ENCODE peak calls at places on chromosomes 4 and X, in five cellular contexts. One of them, this sample, is unnamed.

GRCh38 chrX:148649145-148649645 is 148.8 kb downstream of the AFF2 start:
- DNase-seq in colonic mucosa: no peak
- DNase-seq in WERI-Rb-1: no peak
- DNase-seq in prostate gland: no peak
- DNase-seq in endothelial cell of umbilical vein: no peak
- DNase-seq in this sample: no peak

GRCh38 chrX:18883234-18883960 is 100.5 kb downstream of the PHKA2 start:
- DNase-seq in endothelial cell of umbilical vein: no peak
- DNase-seq in WERI-Rb-1: no peak
- DNase-seq in prostate gland: no peak
- DNase-seq in colonic mucosa: no peak
- DNase-seq in this sample: no peak

GRCh38 chr4:188008377-188008776 is 12.8 kb downstream of the ZFP42 start:
- DNase-seq in WERI-Rb-1: no peak
- DNase-seq in colonic mucosa: no peak
- DNase-seq in endothelial cell of umbilical vein: no peak
- DNase-seq in prostate gland: no peak
- DNase-seq in this sample: no peak

GRCh38 chr4:153401501-153401900 is 57.0 kb downstream of the MND1 start:
- DNase-seq in colonic mucosa: no peak
- DNase-seq in prostate gland: no peak
- DNase-seq in WERI-Rb-1: no peak
- DNase-seq in endothelial cell of umbilical vein: no peak
- DNase-seq in this sample: no peak

GRCh38 chr4:76206222-76206942 is 7.2 kb downstream of the SCARB2 start:
- DNase-seq in prostate gland: no peak
- DNase-seq in WERI-Rb-1: peak; percentile 66
- DNase-seq in endothelial cell of umbilical vein: no peak
- DNase-seq in colonic mucosa: peak; percentile 16
- DNase-seq in this sample: peak; percentile 58

GRCh38 chr4:7976025-7976424 is 36.4 kb upstream of the AFAP1 start:
- DNase-seq in WERI-Rb-1: no peak
- DNase-seq in endothelial cell of umbilical vein: no peak
- DNase-seq in prostate gland: no peak
- DNase-seq in colonic mucosa: no peak
- DNase-seq in this sample: no peak

GRCh38 chr4:112130903-112131302 is 14.4 kb upstream of the FAM241A start:
- DNase-seq in endothelial cell of umbilical vein: peak; percentile 39
- DNase-seq in WERI-Rb-1: no peak
- DNase-seq in colonic mucosa: no peak
- DNase-seq in prostate gland: no peak
- DNase-seq in this sample: no peak

GRCh38 chrX:1106478-1107210 is 105.8 kb downstream of the CRLF2 start:
- DNase-seq in prostate gland: no peak
- DNase-seq in WERI-Rb-1: no peak
- DNase-seq in colonic mucosa: no peak
- DNase-seq in endothelial cell of umbilical vein: no peak
- DNase-seq in this sample: no peak

GRCh38 chr4:77202491-77202890 is 45.5 kb downstream of the CCNG2 start:
- DNase-seq in prostate gland: no peak
- DNase-seq in colonic mucosa: peak; percentile 26
- DNase-seq in endothelial cell of umbilical vein: no peak
- DNase-seq in WERI-Rb-1: no peak
- DNase-seq in this sample: no peak

GRCh38 chr4:53019485-53020382 is 157.6 kb downstream of the RASL11B start:
- DNase-seq in prostate gland: no peak
- DNase-seq in endothelial cell of umbilical vein: peak; percentile 45
- DNase-seq in WERI-Rb-1: no peak
- DNase-seq in colonic mucosa: no peak
- DNase-seq in this sample: no peak

GRCh38 chrX:16869393-16870094 is 618 bp downstream of the RBBP7 start:
- DNase-seq in endothelial cell of umbilical vein: peak; percentile 13
- DNase-seq in prostate gland: peak; percentile 4
- DNase-seq in WERI-Rb-1: peak; percentile 55
- DNase-seq in colonic mucosa: peak; percentile 23
- DNase-seq in this sample: peak; percentile 54

GRCh38 chrX:56797966-56798711 is 69.1 kb downstream of the NBDY start:
- DNase-seq in colonic mucosa: peak; percentile 8
- DNase-seq in prostate gland: no peak
- DNase-seq in WERI-Rb-1: peak; percentile 30
- DNase-seq in endothelial cell of umbilical vein: no peak
- DNase-seq in this sample: peak; percentile 16

GRCh38 chr4:99947608-99948007 is 1.2 kb upstream of the DNAJB14 start:
- DNase-seq in WERI-Rb-1: no peak
- DNase-seq in prostate gland: no peak
- DNase-seq in endothelial cell of umbilical vein: no peak
- DNase-seq in colonic mucosa: no peak
- DNase-seq in this sample: no peak

GRCh38 chrX:67288958-67289641 is 254.7 kb upstream of the AR start:
- DNase-seq in prostate gland: no peak
- DNase-seq in colonic mucosa: no peak
- DNase-seq in endothelial cell of umbilical vein: no peak
- DNase-seq in WERI-Rb-1: no peak
- DNase-seq in this sample: no peak

GRCh38 chrX:17022205-17022604 is 75.7 kb downstream of the REPS2 start:
- DNase-seq in colonic mucosa: no peak
- DNase-seq in WERI-Rb-1: no peak
- DNase-seq in endothelial cell of umbilical vein: no peak
- DNase-seq in prostate gland: no peak
- DNase-seq in this sample: no peak

GRCh38 chr4:158176776-158177175 is 4.0 kb upstream of the GASK1B start:
- DNase-seq in WERI-Rb-1: no peak
- DNase-seq in prostate gland: no peak
- DNase-seq in endothelial cell of umbilical vein: no peak
- DNase-seq in colonic mucosa: no peak
- DNase-seq in this sample: no peak

GRCh38 chrX:17769701-17770269 is 32.5 kb downstream of the SCML1 start:
- DNase-seq in endothelial cell of umbilical vein: no peak
- DNase-seq in colonic mucosa: no peak
- DNase-seq in WERI-Rb-1: no peak
- DNase-seq in prostate gland: no peak
- DNase-seq in this sample: no peak

GRCh38 chrX:2262679-2263055 is 238.1 kb downstream of the DHRSX start:
- DNase-seq in endothelial cell of umbilical vein: no peak
- DNase-seq in colonic mucosa: no peak
- DNase-seq in WERI-Rb-1: no peak
- DNase-seq in prostate gland: no peak
- DNase-seq in this sample: no peak

GRCh38 chr4:6019316-6020263 is 1.4 kb upstream of the C4orf50 start:
- DNase-seq in endothelial cell of umbilical vein: peak; percentile 40
- DNase-seq in colonic mucosa: peak; percentile 42
- DNase-seq in prostate gland: peak; percentile 23
- DNase-seq in WERI-Rb-1: peak; percentile 71
- DNase-seq in this sample: peak; percentile 55

GRCh38 chrX:1502241-1502640 is 34.7 kb downstream of the P2RY8 start:
- DNase-seq in WERI-Rb-1: no peak
- DNase-seq in colonic mucosa: no peak
- DNase-seq in endothelial cell of umbilical vein: no peak
- DNase-seq in prostate gland: no peak
- DNase-seq in this sample: no peak

GRCh38 chr4:110808371-110808878 is 185.5 kb upstream of the PITX2 start:
- DNase-seq in prostate gland: no peak
- DNase-seq in endothelial cell of umbilical vein: no peak
- DNase-seq in colonic mucosa: no peak
- DNase-seq in WERI-Rb-1: no peak
- DNase-seq in this sample: no peak

GRCh38 chrX:151753313-151754041 is 18.9 kb downstream of the CNGA2 start:
- DNase-seq in prostate gland: peak; percentile 40
- DNase-seq in WERI-Rb-1: peak; percentile 74
- DNase-seq in colonic mucosa: peak; percentile 34
- DNase-seq in endothelial cell of umbilical vein: peak; percentile 49
- DNase-seq in this sample: peak; percentile 25

GRCh38 chr4:109816082-109816442 is 500 bp downstream of the GAR1 start:
- DNase-seq in prostate gland: no peak
- DNase-seq in colonic mucosa: peak; percentile 29
- DNase-seq in WERI-Rb-1: peak; percentile 25
- DNase-seq in endothelial cell of umbilical vein: no peak
- DNase-seq in this sample: no peak

GRCh38 chr4:3212391-3213100 is 36.4 kb upstream of the MSANTD1 start:
- DNase-seq in WERI-Rb-1: no peak
- DNase-seq in endothelial cell of umbilical vein: no peak
- DNase-seq in prostate gland: no peak
- DNase-seq in colonic mucosa: no peak
- DNase-seq in this sample: no peak

GRCh38 chr4:172892300-172892699 is 276.3 kb upstream of the GALNT7 start:
- DNase-seq in colonic mucosa: peak; percentile 27
- DNase-seq in endothelial cell of umbilical vein: peak; percentile 40
- DNase-seq in WERI-Rb-1: no peak
- DNase-seq in prostate gland: no peak
- DNase-seq in this sample: peak; percentile 20

GRCh38 chrX:27186671-27187070 is 276.5 kb downstream of the PPP4R3C start:
- DNase-seq in endothelial cell of umbilical vein: peak; percentile 28
- DNase-seq in colonic mucosa: no peak
- DNase-seq in WERI-Rb-1: peak; percentile 37
- DNase-seq in prostate gland: no peak
- DNase-seq in this sample: no peak

GRCh38 chr4:172104534-172104933 is 291.3 kb downstream of the GALNTL6 start:
- DNase-seq in endothelial cell of umbilical vein: no peak
- DNase-seq in colonic mucosa: no peak
- DNase-seq in prostate gland: no peak
- DNase-seq in WERI-Rb-1: no peak
- DNase-seq in this sample: no peak

GRCh38 chr4:75490155-75490554 is 24.0 kb downstream of the RCHY1 start:
- DNase-seq in colonic mucosa: no peak
- DNase-seq in endothelial cell of umbilical vein: peak; percentile 23
- DNase-seq in prostate gland: no peak
- DNase-seq in WERI-Rb-1: no peak
- DNase-seq in this sample: no peak

GRCh38 chr4:80489798-80490197 is 154.3 kb downstream of the CFAP299 start:
- DNase-seq in endothelial cell of umbilical vein: no peak
- DNase-seq in prostate gland: no peak
- DNase-seq in WERI-Rb-1: no peak
- DNase-seq in colonic mucosa: no peak
- DNase-seq in this sample: no peak

GRCh38 chrX:7787714-7788113 is 55.3 kb upstream of the VCX start:
- DNase-seq in endothelial cell of umbilical vein: no peak
- DNase-seq in colonic mucosa: no peak
- DNase-seq in WERI-Rb-1: no peak
- DNase-seq in prostate gland: no peak
- DNase-seq in this sample: no peak
- TF ChIP-seq CTCF in endothelial cell of umbilical vein: no peak
- TF ChIP-seq CTCF in colonic mucosa: no peak
- TF ChIP-seq CTCF in WERI-Rb-1: no peak
- TF ChIP-seq CTCF in prostate gland: no peak
- TF ChIP-seq CTCF in this sample: no peak

DNA sequence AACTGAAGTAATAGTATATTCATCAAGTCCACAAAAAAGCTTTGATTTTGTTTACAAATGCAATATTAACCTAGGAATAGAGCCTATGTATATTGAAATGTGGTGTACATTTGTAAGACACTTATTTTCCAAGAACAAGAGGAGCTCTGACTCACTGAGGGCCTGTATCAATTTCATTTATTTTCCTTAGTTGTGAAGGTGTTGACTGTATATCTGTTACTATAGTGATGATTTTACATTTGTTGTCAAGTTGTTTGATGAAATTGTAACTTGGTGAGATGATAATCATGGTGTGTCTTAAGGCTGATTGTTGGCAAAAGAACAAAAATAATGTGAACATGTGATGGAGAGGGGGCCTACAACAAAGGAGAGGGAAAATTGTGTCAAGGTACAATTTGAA is 274.9 kb upstream of the TEX13A start:
- DNase-seq in prostate gland: no peak
- DNase-seq in endothelial cell of umbilical vein: no peak
- DNase-seq in WERI-Rb-1: no peak
- DNase-seq in colonic mucosa: no peak
- DNase-seq in this sample: no peak
- H3K4me3 ChIP-seq in prostate gland: no peak overlapping the region
- H3K4me3 ChIP-seq in endothelial cell of umbilical vein: no peak overlapping the region
- H3K4me3 ChIP-seq in WERI-Rb-1: no peak overlapping the region
- H3K4me3 ChIP-seq in colonic mucosa: no peak overlapping the region
- H3K4me3 ChIP-seq in this sample: no peak overlapping the region

DNA sequence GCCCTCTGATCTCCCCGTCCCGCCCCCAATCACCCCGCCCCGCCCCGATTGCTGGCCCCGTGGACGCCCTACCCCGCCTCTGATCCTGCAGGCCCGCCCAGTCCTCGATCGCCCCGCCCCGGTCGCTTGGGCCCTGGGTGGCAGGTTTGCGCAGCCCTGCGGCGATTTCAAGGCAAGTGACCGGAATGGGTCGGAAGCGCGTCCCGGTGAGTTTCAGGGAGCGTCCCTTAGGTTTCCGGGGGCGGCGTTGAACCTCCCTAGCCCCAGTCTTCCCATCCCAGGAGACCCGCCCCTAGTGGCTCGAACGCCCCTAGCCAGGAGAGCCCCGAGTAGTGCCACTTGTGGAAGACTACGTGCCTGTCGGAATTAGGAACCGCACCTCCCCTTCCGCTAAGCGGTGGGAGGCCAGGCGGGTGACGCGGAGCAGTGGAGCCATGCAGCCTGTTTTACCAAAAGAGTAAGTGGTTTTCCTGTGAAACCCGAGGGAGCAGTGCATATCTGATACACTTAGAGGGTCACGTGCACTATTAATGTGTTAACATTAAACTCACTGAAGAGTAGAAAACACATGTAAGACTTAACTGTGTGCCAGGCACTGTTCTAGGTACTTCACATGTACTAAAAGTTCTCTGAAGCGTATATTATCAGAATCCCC is 350 bp upstream of the TEC start:
- DNase-seq in prostate gland: peak; percentile 93
- DNase-seq in endothelial cell of umbilical vein: peak; percentile 54
- DNase-seq in WERI-Rb-1: peak; percentile 95
- DNase-seq in colonic mucosa: peak; percentile 97
- DNase-seq in this sample: peak; percentile 90
- TF ChIP-seq CTCF in prostate gland: no peak
- TF ChIP-seq CTCF in endothelial cell of umbilical vein: peak; percentile 14
- TF ChIP-seq CTCF in WERI-Rb-1: no peak
- TF ChIP-seq CTCF in colonic mucosa: no peak
- TF ChIP-seq CTCF in this sample: peak; percentile 25

GRCh38 chr4:1085404-1085799 is 28.0 kb downstream of the RNF212 start:
- DNase-seq in colonic mucosa: no peak
- DNase-seq in prostate gland: no peak
- DNase-seq in endothelial cell of umbilical vein: no peak
- DNase-seq in WERI-Rb-1: no peak
- DNase-seq in this sample: no peak

GRCh38 chr4:1087371-1087770 is 26.0 kb downstream of the RNF212 start:
- DNase-seq in colonic mucosa: no peak
- DNase-seq in prostate gland: no peak
- DNase-seq in WERI-Rb-1: no peak
- DNase-seq in endothelial cell of umbilical vein: no peak
- DNase-seq in this sample: no peak

GRCh38 chr4:1084394-1084793 is 29.0 kb downstream of the RNF212 start:
- DNase-seq in prostate gland: no peak
- DNase-seq in colonic mucosa: no peak
- DNase-seq in WERI-Rb-1: no peak
- DNase-seq in endothelial cell of umbilical vein: no peak
- DNase-seq in this sample: no peak

GRCh38 chr4:1084796-1085403 is 28.5 kb downstream of the RNF212 start:
- DNase-seq in prostate gland: no peak
- DNase-seq in colonic mucosa: no peak
- DNase-seq in WERI-Rb-1: no peak
- DNase-seq in endothelial cell of umbilical vein: no peak
- DNase-seq in this sample: no peak

DNA sequence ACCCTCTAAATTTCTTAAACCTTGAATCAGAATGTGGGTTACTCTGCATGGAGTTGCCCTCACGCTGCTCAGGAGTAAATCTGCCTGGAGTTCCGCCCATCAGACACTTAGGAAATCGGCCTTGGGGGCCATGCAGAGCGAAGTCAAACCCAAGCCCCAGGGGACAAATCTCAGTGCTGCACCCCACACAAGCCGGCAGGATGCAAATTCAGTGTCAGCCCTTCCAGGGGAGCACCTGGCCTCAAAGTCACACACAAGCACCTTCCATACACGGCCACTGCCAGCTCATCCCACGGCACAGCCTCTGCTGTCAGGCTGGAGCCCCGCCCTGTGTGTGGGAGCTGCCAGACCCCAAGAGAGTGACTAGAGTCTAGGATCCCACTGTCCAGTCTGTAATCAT is 27.4 kb downstream of the RNF212 start:
- DNase-seq in endothelial cell of umbilical vein: no peak
- DNase-seq in prostate gland: no peak
- DNase-seq in WERI-Rb-1: no peak
- DNase-seq in colonic mucosa: no peak
- DNase-seq in this sample: no peak
- H3K4me3 ChIP-seq in endothelial cell of umbilical vein: no peak overlapping the region
- H3K4me3 ChIP-seq in prostate gland: no peak overlapping the region
- H3K4me3 ChIP-seq in WERI-Rb-1: no peak overlapping the region
- H3K4me3 ChIP-seq in colonic mucosa: no peak overlapping the region
- H3K4me3 ChIP-seq in this sample: no peak overlapping the region